ENCODE peak calls at places on chromosomes 5 and 9, in eight cellular contexts. N, S, V, U, G, A, Q and L are unnamed samples.
A peak's percentile ranks its signal among the peaks of the same experiment; 100 is the strongest.

GRCh38 chr5:14011089-14012004 is 66.9 kb upstream of the DNAH5 start:
- DNase-seq in G (peak; percentile 98), U (peak; percentile 91), V (peak; percentile 83), Q (peak; percentile 100), S (peak; percentile 71), N (peak; percentile 88), A (peak; percentile 42), L (no peak)

GRCh38 chr5:144504929-144505578 is 334.4 kb downstream of the KCTD16 start:
- DNase-seq in A (no peak), S (no peak), G (no peak), V (no peak), U (no peak), Q (no peak), N (no peak), L (no peak)

GRCh38 chr9:107100591-107100990 is 182.5 kb upstream of the RAD23B start:
- DNase-seq in N (no peak), G (no peak), Q (no peak), V (no peak), S (no peak), U (no peak), A (no peak), L (no peak)

GRCh38 chr5:161660806-161661205 is 24.7 kb upstream of the GABRA6 start:
- DNase-seq in U (no peak), Q (no peak), G (no peak), N (no peak), A (no peak), S (no peak), V (no peak), L (no peak)

GRCh38 chr5:115601709-115602584 is at the start of gene TICAM2:
- DNase-seq in S (peak; percentile 31), V (peak; percentile 70), A (peak; percentile 66), G (peak; percentile 84), Q (peak; percentile 19), U (peak; percentile 56), N (peak; percentile 88), L (peak; percentile 38)

GRCh38 chr5:179294891-179295777 is 50.1 kb downstream of the ADAMTS2 start:
- DNase-seq in A (no peak), G (peak; percentile 92), V (peak; percentile 22), U (no peak), S (no peak), Q (no peak), N (peak; percentile 51), L (no peak)

GRCh38 chr5:64979518-64979917 is 210.8 kb downstream of the CWC27 start:
- DNase-seq in G (no peak), N (no peak), Q (no peak), V (no peak), U (no peak), S (no peak), A (no peak), L (no peak)

GRCh38 chr5:72286798-72287197 is 33.2 kb downstream of the MRPS27 start:
- DNase-seq in G (no peak), S (no peak), A (no peak), U (no peak), N (no peak), Q (no peak), V (no peak), L (no peak)

GRCh38 chr9:133843751-133844373 is 105.7 kb upstream of the SARDH start:
- DNase-seq in U (no peak), V (no peak), S (no peak), A (no peak), Q (no peak), N (no peak), G (no peak), L (no peak)

GRCh38 chr9:136545065-136545965 is 533 bp downstream of the NOTCH1 start:
- DNase-seq in S (no peak), V (no peak), U (no peak), Q (peak; percentile 39), A (peak; percentile 67), G (peak; percentile 58), N (no peak), L (peak; percentile 36)

GRCh38 chr5:82306151-82306550 is 28.0 kb upstream of the RPS23 start:
- DNase-seq in S (no peak), A (no peak), Q (no peak), N (no peak), U (no peak), G (no peak), V (no peak), L (no peak)

DNA sequence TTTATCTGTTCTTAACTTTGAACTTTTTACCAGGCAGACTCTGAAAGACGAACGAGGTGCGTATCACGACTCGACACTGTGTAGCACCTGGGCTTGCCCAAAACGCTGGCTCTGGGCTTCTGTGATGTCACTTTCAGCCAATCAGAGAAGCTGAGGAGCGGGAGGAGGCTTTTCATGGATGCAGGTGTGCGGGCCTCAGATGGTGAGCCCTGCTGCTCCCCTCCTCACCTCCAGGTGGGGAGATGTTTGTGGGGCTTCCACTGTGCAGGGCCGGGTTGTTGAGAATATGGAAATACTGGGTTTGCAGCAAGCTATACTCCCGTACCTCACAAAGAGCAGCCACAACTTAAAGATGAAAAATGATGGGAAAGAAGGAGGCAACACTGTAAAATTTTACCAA is 246.3 kb downstream of the IRX2 start:
- DNase-seq in A (no peak), S (no peak), V (no peak), N (no peak), G (no peak), Q (no peak), U (no peak), L (no peak)
- H3K9me3 ChIP-seq in A (peaks cover 4% of the 10 kb centered on the region), S (no peaks in the 10 kb centered on the region), V (peaks cover 16% of the 10 kb centered on the region), N (no peaks in the 10 kb centered on the region), G (no peaks in the 10 kb centered on the region), Q (no peaks in the 10 kb centered on the region), U (peaks cover 10% of the 10 kb centered on the region), L (no peaks in the 10 kb centered on the region)

GRCh38 chr5:19835442-19835841 is 152.6 kb downstream of the CDH18 start:
- DNase-seq in V (no peak), S (no peak), N (no peak), G (no peak), U (no peak), A (no peak), Q (no peak), L (no peak)
- H3K9me3 ChIP-seq in V (peaks cover 72% of the 10 kb centered on the region), S (no peaks in the 10 kb centered on the region), N (no peaks in the 10 kb centered on the region), G (peaks cover 4% of the 10 kb centered on the region), U (peaks cover 18% of the 10 kb centered on the region), A (peaks cover 15% of the 10 kb centered on the region), Q (no peaks in the 10 kb centered on the region), L (no peaks in the 10 kb centered on the region)

GRCh38 chr9:112644449-112644965 is 73.4 kb downstream of the INIP start:
- DNase-seq in S (no peak), U (no peak), A (no peak), V (no peak), Q (peak; percentile 6), G (no peak), N (no peak), L (no peak)
- H3K9me3 ChIP-seq in S (no peaks in the 10 kb centered on the region), U (peaks cover 25% of the 10 kb centered on the region), A (peaks cover 5% of the 10 kb centered on the region), V (peaks cover 31% of the 10 kb centered on the region), Q (peaks cover 9% of the 10 kb centered on the region), G (no peaks in the 10 kb centered on the region), N (peaks cover 6% of the 10 kb centered on the region), L (no peaks in the 10 kb centered on the region)

GRCh38 chr9:75000835-75001234 is 27.3 kb downstream of the CARNMT1 start:
- DNase-seq in G (no peak), N (no peak), A (no peak), Q (no peak), S (no peak), U (no peak), V (no peak), L (no peak)

GRCh38 chr9:75001719-75002421 is 26.2 kb downstream of the CARNMT1 start:
- DNase-seq in Q (peak; percentile 14), S (no peak), N (no peak), A (peak; percentile 91), G (peak; percentile 78), V (no peak), U (no peak), L (no peak)

GRCh38 chr9:75002422-75003023 is 25.6 kb downstream of the CARNMT1 start:
- DNase-seq in G (no peak), V (no peak), U (no peak), Q (no peak), S (no peak), N (no peak), A (no peak), L (no peak)
- H3K9me3 ChIP-seq in G (no peaks in the 10 kb centered on the region), V (no peaks in the 10 kb centered on the region), U (no peaks in the 10 kb centered on the region), Q (no peaks in the 10 kb centered on the region), S (no peaks in the 10 kb centered on the region), N (no peaks in the 10 kb centered on the region), A (no peaks in the 10 kb centered on the region), L (no peaks in the 10 kb centered on the region)